ENCODE peak calls at places on chromosomes 4 and X, in seven cellular contexts. W, I, H, D, V, B and K are unnamed samples.

GRCh38 chrX:10102046-10102704 is 54.6 kb upstream of the CLCN4 start:
- DNase-seq in W (no peak), I (no peak), H (no peak), D (no peak), V (no peak), B (no peak), K (no peak)

GRCh38 chr4:187271848-187272247 is 548.2 kb upstream of the FAT1 start:
- DNase-seq in W (no peak), I (no peak), H (no peak), D (no peak), V (no peak), B (no peak), K (no peak)

GRCh38 chr4:187294861-187295260 is 571.2 kb upstream of the FAT1 start:
- DNase-seq in W (no peak), I (no peak), H (no peak), D (no peak), V (peak), B (no peak), K (no peak)

GRCh38 chr4:135032670-135033069 is 831.1 kb upstream of the PABPC4L start:
- DNase-seq in W (no peak), I (no peak), H (no peak), D (no peak), V (no peak), B (no peak), K (no peak)

GRCh38 chr4:77196866-77197265 is 39.9 kb downstream of the CCNG2 start:
- DNase-seq in W (no peak), I (no peak), H (no peak), D (no peak), V (no peak), B (no peak), K (no peak)

GRCh38 chr4:8336412-8337075 is 67.0 kb downstream of the HTRA3 start:
- DNase-seq in W (no peak), I (no peak), H (no peak), D (no peak), V (peak), B (no peak), K (no peak)

GRCh38 chr4:53717064-53717549 is 125.8 kb upstream of the LNX1 start:
- DNase-seq in W (no peak), I (no peak), H (no peak), D (no peak), V (peak), B (no peak), K (no peak)

GRCh38 chr4:101114936-101115372 is 232.4 kb downstream of the PPP3CA start:
- DNase-seq in W (no peak), I (no peak), H (no peak), D (no peak), V (peak), B (no peak), K (peak)

GRCh38 chrX:9855536-9856320 is 69.5 kb downstream of the SHROOM2 start:
- DNase-seq in W (no peak), I (no peak), H (no peak), D (no peak), V (no peak), B (no peak), K (no peak)

GRCh38 chr4:114941522-114941921 is 171.9 kb downstream of the NDST4 start:
- DNase-seq in W (no peak), I (no peak), H (no peak), D (no peak), V (no peak), B (no peak), K (no peak)

GRCh38 chrX:19194285-19195242 is 72.3 kb upstream of the ADGRG2 start:
- DNase-seq in W (no peak), I (no peak), H (no peak), D (no peak), V (no peak), B (no peak), K (no peak)

GRCh38 chr4:126583509-126583908 is 1049.2 kb upstream of the INTU start:
- DNase-seq in W (no peak), I (no peak), H (no peak), D (no peak), V (peak), B (no peak), K (no peak)